ENCODE peak calls at places on chromosomes 3 and 15, in ten cellular contexts. H is CD8-positive, alpha-beta memory T cell; J is breast epithelium; W is left ventricle myocardium inferior; F is effector memory CD4-positive, alpha-beta T cell; T is hepatocyte; I is suprapubic skin; E is cardiac muscle cell; M is thoracic aorta; A is esophagus squamous epithelium. U is an unnamed sample.

GRCh38 chr3:36713904-36714303 is 50.4 kb downstream of the DCLK3 start:
- DNase-seq in H (no peak), J (no peak), W (no peak), F (no peak), T (no peak), I (no peak), E (no peak), M (no peak), A (no peak), U (no peak)

GRCh38 chr3:173045770-173046382 is 95.2 kb downstream of the SPATA16 start:
- DNase-seq in H (no peak), J (no peak), W (no peak), F (no peak), T (no peak), I (no peak), E (no peak), M (no peak), A (no peak), U (no peak)

GRCh38 chr15:69616558-69616957 is 163.9 kb downstream of the RPLP1 start:
- DNase-seq in H (no peak), J (no peak), W (no peak), F (no peak), T (no peak), I (no peak), E (no peak), M (no peak), A (no peak), U (no peak)

GRCh38 chr3:172140499-172141391 is 101.4 kb downstream of the FNDC3B start:
- DNase-seq in H (no peak), J (no peak), W (no peak), F (no peak), T (peak; percentile 90), I (no peak), E (peak; percentile 45), M (no peak), A (no peak), U (no peak)

GRCh38 chr15:49282366-49282765 is 112.3 kb downstream of the GALK2 start:
- DNase-seq in H (no peak), J (no peak), W (no peak), F (no peak), T (no peak), I (no peak), E (no peak), M (no peak), A (no peak), U (no peak)

GRCh38 chr3:78645628-78646310 is 1122.0 kb downstream of the ROBO1 start:
- DNase-seq in H (peak; percentile 3), J (no peak), W (no peak), F (no peak), T (peak; percentile 87), I (no peak), E (peak; percentile 73), M (no peak), A (no peak), U (no peak)

GRCh38 chr3:40191850-40192448 is 117.6 kb upstream of the EIF1B start:
- DNase-seq in H (peak; percentile 33), J (no peak), W (peak; percentile 41), F (peak; percentile 9), T (peak; percentile 77), I (no peak), E (peak; percentile 64), M (no peak), A (no peak), U (peak; percentile 73)

GRCh38 chr3:71341721-71342120 is 241.8 kb downstream of the FOXP1 start:
- DNase-seq in H (no peak), J (no peak), W (no peak), F (no peak), T (no peak), I (no peak), E (no peak), M (no peak), A (no peak), U (no peak)

GRCh38 chr3:137724240-137724639 is 39.9 kb upstream of the SOX14 start:
- DNase-seq in H (no peak), J (no peak), W (no peak), F (no peak), T (no peak), I (no peak), E (no peak), M (no peak), A (no peak), U (no peak)

GRCh38 chr3:69033470-69033869 is 18.7 kb downstream of the TMF1 start:
- DNase-seq in H (no peak), J (no peak), W (no peak), F (no peak), T (no peak), I (no peak), E (no peak), M (no peak), A (no peak), U (no peak)

GRCh38 chr3:52237659-52238172 is 1.2 kb downstream of the TWF2 start:
- DNase-seq in H (no peak), J (peak; percentile 86), W (peak; percentile 86), F (no peak), T (peak; percentile 80), I (peak; percentile 94), E (no peak), M (peak; percentile 60), A (no peak), U (peak; percentile 93)

GRCh38 chr3:127172211-127172610 is 20.7 kb upstream of the PRR23E start:
- DNase-seq in H (no peak), J (no peak), W (no peak), F (no peak), T (no peak), I (no peak), E (no peak), M (no peak), A (no peak), U (no peak)

GRCh38 chr3:57896046-57896445 is 112.2 kb upstream of the FLNB start:
- DNase-seq in H (no peak), J (no peak), W (no peak), F (no peak), T (no peak), I (no peak), E (no peak), M (no peak), A (no peak), U (no peak)
- H3K27me3 ChIP-seq in H (no peaks in the 10 kb centered on the region), J (no peaks in the 10 kb centered on the region), W (no peaks in the 10 kb centered on the region), F (no peaks in the 10 kb centered on the region), T (no peaks in the 10 kb centered on the region), I (no peaks in the 10 kb centered on the region), E (no peaks in the 10 kb centered on the region), M (no peaks in the 10 kb centered on the region), A (no peaks in the 10 kb centered on the region), U (no peaks in the 10 kb centered on the region)

DNA sequence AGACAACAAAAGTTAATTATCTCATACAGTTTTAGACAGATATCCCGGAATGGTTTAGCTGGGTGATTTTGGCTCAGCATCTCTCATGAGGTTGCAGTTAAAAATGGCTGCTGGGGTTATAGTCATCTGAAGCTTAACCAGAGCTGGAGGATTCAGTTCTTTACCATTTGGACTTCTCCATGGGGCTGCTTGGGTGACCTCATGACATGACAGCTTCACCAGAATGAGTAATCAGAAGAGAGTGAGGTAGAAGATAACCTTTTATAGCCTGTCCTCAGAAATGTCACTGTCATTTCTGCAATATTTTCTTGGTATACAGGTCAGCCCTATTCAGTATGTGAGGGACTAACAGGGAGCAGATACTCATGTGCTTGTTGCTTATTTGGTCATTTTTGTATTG is 30.9 kb downstream of the TFG start:
- DNase-seq in H (no peak), J (no peak), W (no peak), F (no peak), T (no peak), I (no peak), E (no peak), M (no peak), A (no peak), U (no peak)
- H3K36me3 ChIP-seq in H (peaks cover 39% of the 10 kb centered on the region), J (peaks cover 4% of the 10 kb centered on the region), W (peaks cover 96% of the 10 kb centered on the region), F (peaks cover 51% of the 10 kb centered on the region), T (peaks cover 18% of the 10 kb centered on the region), I (peaks cover 81% of the 10 kb centered on the region), E (peaks cover 55% of the 10 kb centered on the region), M (peaks cover 30% of the 10 kb centered on the region), A (peaks cover 13% of the 10 kb centered on the region), U (peaks cover 24% of the 10 kb centered on the region)

GRCh38 chr3:50506169-50506568 is 2.7 kb upstream of the CACNA2D2 start:
- DNase-seq in H (no peak), J (no peak), W (no peak), F (no peak), T (no peak), I (no peak), E (peak; percentile 36), M (no peak), A (no peak), U (no peak)
- H3K27me3 ChIP-seq in H (peaks cover 5% of the 10 kb centered on the region), J (no peaks in the 10 kb centered on the region), W (peaks cover 19% of the 10 kb centered on the region), F (no peaks in the 10 kb centered on the region), T (peaks cover 29% of the 10 kb centered on the region), I (peaks cover 19% of the 10 kb centered on the region), E (peaks cover 16% of the 10 kb centered on the region), M (peaks cover 3% of the 10 kb centered on the region), A (peaks cover 42% of the 10 kb centered on the region), U (no peaks in the 10 kb centered on the region)

GRCh38 chr3:45227131-45227819 is 1.2 kb upstream of the TMEM158 start:
- DNase-seq in H (no peak), J (no peak), W (no peak), F (no peak), T (no peak), I (no peak), E (no peak), M (no peak), A (no peak), U (no peak)

GRCh38 chr3:45226206-45226915 is at the start of gene TMEM158:
- DNase-seq in H (peak; percentile 42), J (peak; percentile 70), W (peak; percentile 83), F (peak; percentile 58), T (peak; percentile 90), I (peak; percentile 88), E (peak; percentile 82), M (peak; percentile 41), A (no peak), U (peak; percentile 33)

GRCh38 chr3:45223889-45224730 is 2.0 kb downstream of the TMEM158 start:
- DNase-seq in H (no peak), J (no peak), W (no peak), F (no peak), T (no peak), I (no peak), E (no peak), M (no peak), A (no peak), U (no peak)

GRCh38 chr3:45225465-45226205 is 452 bp downstream of the TMEM158 start:
- DNase-seq in H (peak; percentile 36), J (no peak), W (peak; percentile 17), F (no peak), T (peak; percentile 61), I (no peak), E (peak; percentile 64), M (no peak), A (no peak), U (no peak)

DNA sequence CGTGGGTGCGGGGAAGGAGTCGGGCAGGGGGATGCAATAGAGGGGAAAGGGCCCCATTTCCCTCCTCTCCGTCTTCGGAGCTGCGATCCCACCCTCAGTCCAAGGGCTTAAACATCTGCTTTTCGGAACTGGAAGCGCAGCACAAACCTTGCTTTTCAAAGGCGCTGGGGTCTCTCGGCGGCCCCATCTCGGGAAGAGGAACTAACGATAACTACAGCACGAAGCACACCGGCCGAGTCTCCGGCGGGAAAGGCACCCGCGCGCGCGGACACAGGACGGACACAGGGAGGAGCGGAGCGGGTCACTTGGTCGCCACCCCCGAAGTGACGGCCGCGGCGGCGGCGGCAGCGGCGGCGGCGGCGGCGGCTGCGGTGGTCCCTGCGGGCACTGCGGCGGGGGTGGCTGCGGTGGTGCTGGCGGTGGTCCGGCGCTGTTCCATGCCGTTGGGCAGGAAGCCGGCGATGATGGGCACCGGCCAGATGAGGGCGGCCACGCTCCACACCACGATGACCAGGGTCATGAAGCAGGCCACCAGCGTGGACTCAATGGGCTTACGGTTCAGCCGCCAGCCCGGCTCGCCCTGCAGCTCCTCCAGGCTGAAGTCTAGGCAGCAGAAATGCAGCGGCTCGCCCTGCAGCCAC is 1.1 kb downstream of the TMEM158 start:
- DNase-seq in H (peak; percentile 16), J (peak; percentile 75), W (peak; percentile 69), F (no peak), T (peak; percentile 80), I (peak; percentile 87), E (peak; percentile 82), M (no peak), A (no peak), U (no peak)
- H3K36me3 ChIP-seq in H (no peaks in the 10 kb centered on the region), J (no peaks in the 10 kb centered on the region), W (no peaks in the 10 kb centered on the region), F (no peaks in the 10 kb centered on the region), T (no peaks in the 10 kb centered on the region), I (no peaks in the 10 kb centered on the region), E (no peaks in the 10 kb centered on the region), M (no peaks in the 10 kb centered on the region), A (no peaks in the 10 kb centered on the region), U (no peaks in the 10 kb centered on the region)

U was measured in ascending aorta.